ENCODE peak calls at places on chromosomes 2 and 18, in eight cellular contexts. F is stimulated activated CD8-positive, alpha-beta memory T cell treated with anti-CD3 and anti-CD28 coated beads, Interleukin-7, amount 100 ng/mL, for 48 hours; O is GM06990; M is HEK293T; T is fibroblast of gingiva; R is progenitor cell of endocrine pancreas; Q is hypothalamus; X is mesenteric fat pad. P is an unnamed sample.

GRCh38 chr2:130726614-130727180 is 2.2 kb upstream of the GPR148 start:
- DNase-seq in F (no peak), O (no peak), M (no peak), T (no peak), R (no peak), Q (no peak), X (no peak), P (no peak)

GRCh38 chr2:2026252-2026831 is 282.0 kb upstream of the PXDN start:
- DNase-seq in F (no peak), O (no peak), M (no peak), T (no peak), R (no peak), Q (no peak), X (no peak), P (no peak)

GRCh38 chr2:70995227-70995729 is 605 bp upstream of the TEX261 start:
- DNase-seq in F (no peak), O (peak), M (peak), T (peak), R (no peak), Q (no peak), X (peak), P (peak)

GRCh38 chr2:52571380-52572347 is 1195.9 kb upstream of the CHAC2 start:
- DNase-seq in F (no peak), O (no peak), M (no peak), T (no peak), R (no peak), Q (no peak), X (no peak), P (no peak)

GRCh38 chr2:2057125-2057721 is 273.9 kb downstream of the MYT1L start:
- DNase-seq in F (peak), O (no peak), M (peak), T (no peak), R (no peak), Q (no peak), X (no peak), P (peak)

GRCh38 chr2:207283356-207283755 is 117.6 kb upstream of the KLF7 start:
- DNase-seq in F (no peak), O (no peak), M (no peak), T (no peak), R (no peak), Q (peak), X (no peak), P (peak)

GRCh38 chr2:150528861-150529801 is 41.7 kb upstream of the RND3 start:
- DNase-seq in F (no peak), O (peak), M (no peak), T (peak), R (no peak), Q (no peak), X (no peak), P (no peak)

GRCh38 chr2:147630585-147630984 is 214.2 kb upstream of the ACVR2A start:
- DNase-seq in F (no peak), O (no peak), M (no peak), T (no peak), R (no peak), Q (no peak), X (no peak), P (no peak)

GRCh38 chr2:57371186-57371585 is 675.4 kb upstream of the VRK2 start:
- DNase-seq in F (no peak), O (no peak), M (no peak), T (no peak), R (no peak), Q (no peak), X (no peak), P (no peak)

GRCh38 chr2:142100967-142101366 is 29.8 kb downstream of the LRP1B start:
- DNase-seq in F (no peak), O (no peak), M (no peak), T (no peak), R (no peak), Q (no peak), X (no peak), P (no peak)

GRCh38 chr2:172297531-172297930 is 129.9 kb upstream of the ITGA6 start:
- DNase-seq in F (no peak), O (no peak), M (no peak), T (no peak), R (no peak), Q (no peak), X (no peak), P (no peak)

GRCh38 chr2:201781583-201782051 is 884 bp upstream of the ALS2 start:
- DNase-seq in F (no peak), O (no peak), M (peak), T (no peak), R (no peak), Q (peak), X (no peak), P (no peak)

GRCh38 chr2:48312126-48312525 is 217.8 kb upstream of the STON1 start:
- DNase-seq in F (no peak), O (no peak), M (no peak), T (no peak), R (no peak), Q (no peak), X (no peak), P (no peak)

GRCh38 chr2:71792926-71793761 is 339.8 kb downstream of the DYSF start:
- DNase-seq in F (no peak), O (no peak), M (no peak), T (peak), R (no peak), Q (no peak), X (peak), P (no peak)

GRCh38 chr2:233822101-233822771 is 32.1 kb downstream of the HJURP start:
- DNase-seq in F (no peak), O (no peak), M (no peak), T (no peak), R (no peak), Q (no peak), X (peak), P (no peak)

GRCh38 chr2:44615950-44616518 is 254.3 kb downstream of the CAMKMT start:
- DNase-seq in F (no peak), O (no peak), M (no peak), T (no peak), R (no peak), Q (no peak), X (no peak), P (peak)

GRCh38 chr2:16960579-16960978 is 294.9 kb upstream of the CYRIA start:
- DNase-seq in F (no peak), O (peak), M (no peak), T (no peak), R (no peak), Q (no peak), X (no peak), P (no peak)

GRCh38 chr2:45131587-45131986 is 122.3 kb upstream of the SIX2 start:
- DNase-seq in F (no peak), O (no peak), M (no peak), T (no peak), R (no peak), Q (no peak), X (no peak), P (no peak)

GRCh38 chr2:148903946-148904345 is 28.9 kb downstream of the KIF5C start:
- DNase-seq in F (no peak), O (no peak), M (no peak), T (no peak), R (no peak), Q (no peak), X (no peak), P (no peak)

GRCh38 chr2:134228493-134228903 is 25.4 kb upstream of the MGAT5 start:
- DNase-seq in F (no peak), O (no peak), M (peak), T (no peak), R (no peak), Q (no peak), X (no peak), P (peak)

GRCh38 chr2:131043199-131044077 is 49.8 kb downstream of the FAM168B start:
- DNase-seq in F (no peak), O (no peak), M (no peak), T (no peak), R (no peak), Q (no peak), X (peak), P (no peak)

GRCh38 chr2:230974096-230974913 is 21.6 kb upstream of the SPATA3 start:
- DNase-seq in F (peak), O (peak), M (no peak), T (no peak), R (no peak), Q (no peak), X (no peak), P (no peak)

GRCh38 chr2:39511219-39511785 is 74.2 kb upstream of the MAP4K3 start:
- DNase-seq in F (no peak), O (no peak), M (no peak), T (no peak), R (no peak), Q (no peak), X (no peak), P (no peak)

GRCh38 chr18:22557160-22557941 is 139.6 kb upstream of the CTAGE1 start:
- DNase-seq in F (no peak), O (no peak), M (no peak), T (no peak), R (no peak), Q (no peak), X (no peak), P (no peak)

GRCh38 chr2:46122318-46122970 is 174.8 kb upstream of the EPAS1 start:
- DNase-seq in F (no peak), O (no peak), M (no peak), T (no peak), R (no peak), Q (no peak), X (no peak), P (no peak)

GRCh38 chr18:34122724-34123334 is 101.9 kb downstream of the NOL4 start:
- DNase-seq in F (no peak), O (peak), M (peak), T (peak), R (no peak), Q (no peak), X (no peak), P (peak)

GRCh38 chr2:174342600-174343342 is 8.0 kb downstream of the SP9 start:
- DNase-seq in F (no peak), O (peak), M (no peak), T (no peak), R (no peak), Q (no peak), X (no peak), P (no peak)

P was measured in BE2C.